ENCODE peak calls at places on chromosomes 1 and 21, in nine cellular contexts. V is PC-9; P is hypothalamus; W is SK-MEL-5; I is PC-3; E is hippocampal formation; A is GM20000; G is activated CD8-positive, alpha-beta memory T cell treated with anti-CD3 and anti-CD28 coated beads for 24 hours; M is iris pigment epithelial cell. J is an unnamed sample.

GRCh38 chr1:64748222-64748621 is 3.3 kb downstream of the RAVER2 start:
- DNase-seq in W (no peak), P (no peak), A (no peak), G (no peak), M (no peak), E (no peak), V (no peak), I (no peak), J (no peak)

GRCh38 chr1:39102537-39103320 is 76.6 kb downstream of the NDUFS5 start:
- DNase-seq in V (peak), A (peak), E (peak), M (peak), I (peak), P (peak), W (peak), G (no peak), J (no peak)

GRCh38 chr1:15943515-15944307 is 32.2 kb downstream of the ZBTB17 start:
- DNase-seq in W (no peak), G (peak), V (no peak), I (no peak), E (no peak), M (no peak), A (no peak), P (no peak), J (peak)

GRCh38 chr1:12617511-12617900 is 504 bp downstream of the DHRS3 start:
- DNase-seq in W (no peak), V (peak), P (no peak), M (no peak), A (peak), E (no peak), G (no peak), I (peak), J (no peak)

GRCh38 chr21:29475329-29475728 is 176.6 kb downstream of the BACH1 start:
- DNase-seq in P (no peak), A (no peak), G (no peak), E (no peak), V (no peak), W (no peak), I (no peak), M (no peak), J (no peak)

GRCh38 chr1:66711420-66711819 is 40.8 kb upstream of the DYNLT5 start:
- DNase-seq in I (peak), P (no peak), M (no peak), V (no peak), W (peak), G (no peak), A (no peak), E (no peak), J (no peak)

GRCh38 chr1:167297222-167298214 is 76.8 kb downstream of the POU2F1 start:
- DNase-seq in I (no peak), A (no peak), W (no peak), V (peak), M (peak), P (no peak), G (no peak), E (no peak), J (peak)

GRCh38 chr1:159944623-159945455 is 574 bp downstream of the IGSF9 start:
- DNase-seq in P (no peak), G (no peak), E (no peak), I (no peak), W (no peak), M (no peak), A (peak), V (no peak), J (no peak)

GRCh38 chr21:33047231-33047630 is 21.5 kb downstream of the OLIG2 start:
- DNase-seq in W (no peak), P (no peak), E (no peak), V (no peak), A (no peak), G (no peak), I (peak), M (peak), J (no peak)

GRCh38 chr1:218874313-218874712 is 299.4 kb upstream of the LYPLAL1 start:
- DNase-seq in P (no peak), V (peak), W (peak), A (no peak), E (no peak), G (no peak), I (peak), M (peak), J (no peak)